ENCODE peak calls at places on chromosomes 6 and 20, in nine cellular contexts. One of them, this sample, is unnamed.

GRCh38 chr20:4853787-4854295 is 132.1 kb downstream of the PRND start:
- DNase-seq in astrocyte of the spinal cord: no peak
- DNase-seq in AG10803: no peak
- DNase-seq in fibroblast of mammary gland: no peak
- DNase-seq in left ventricle myocardium inferior: no peak
- DNase-seq in tibial nerve: no peak
- DNase-seq in OCI-LY7: no peak
- DNase-seq in cardiac fibroblast: no peak
- DNase-seq in AG04450: no peak
- DNase-seq in this sample: no peak

GRCh38 chr20:38113401-38114325 is 51.4 kb downstream of the TGM2 start:
- DNase-seq in astrocyte of the spinal cord: no peak
- DNase-seq in AG10803: no peak
- DNase-seq in AG04450: no peak
- DNase-seq in OCI-LY7: peak
- DNase-seq in left ventricle myocardium inferior: no peak
- DNase-seq in cardiac fibroblast: no peak
- DNase-seq in fibroblast of mammary gland: no peak
- DNase-seq in tibial nerve: no peak
- DNase-seq in this sample: no peak

GRCh38 chr6:82040405-82041221 is 206.9 kb downstream of the IBTK start:
- DNase-seq in cardiac fibroblast: peak
- DNase-seq in left ventricle myocardium inferior: no peak
- DNase-seq in OCI-LY7: peak
- DNase-seq in tibial nerve: peak
- DNase-seq in AG10803: peak
- DNase-seq in fibroblast of mammary gland: peak
- DNase-seq in AG04450: peak
- DNase-seq in astrocyte of the spinal cord: peak
- DNase-seq in this sample: peak

GRCh38 chr6:34239240-34239825 is 2.7 kb downstream of the HMGA1 start:
- DNase-seq in astrocyte of the spinal cord: no peak
- DNase-seq in fibroblast of mammary gland: no peak
- DNase-seq in tibial nerve: no peak
- DNase-seq in OCI-LY7: no peak
- DNase-seq in cardiac fibroblast: no peak
- DNase-seq in left ventricle myocardium inferior: no peak
- DNase-seq in AG10803: no peak
- DNase-seq in AG04450: no peak
- DNase-seq in this sample: no peak

GRCh38 chr6:119183457-119183856 is 105.0 kb upstream of the FAM184A start:
- DNase-seq in AG10803: no peak
- DNase-seq in OCI-LY7: no peak
- DNase-seq in tibial nerve: no peak
- DNase-seq in fibroblast of mammary gland: no peak
- DNase-seq in astrocyte of the spinal cord: no peak
- DNase-seq in cardiac fibroblast: no peak
- DNase-seq in left ventricle myocardium inferior: no peak
- DNase-seq in AG04450: no peak
- DNase-seq in this sample: no peak

GRCh38 chr6:165086746-165087145 is 222.7 kb downstream of the C6orf118 start:
- DNase-seq in tibial nerve: no peak
- DNase-seq in fibroblast of mammary gland: no peak
- DNase-seq in AG04450: no peak
- DNase-seq in OCI-LY7: no peak
- DNase-seq in cardiac fibroblast: no peak
- DNase-seq in astrocyte of the spinal cord: no peak
- DNase-seq in AG10803: no peak
- DNase-seq in left ventricle myocardium inferior: no peak
- DNase-seq in this sample: no peak

GRCh38 chr6:135286962-135287525 is 105.9 kb downstream of the MYB start:
- DNase-seq in AG04450: no peak
- DNase-seq in fibroblast of mammary gland: no peak
- DNase-seq in tibial nerve: no peak
- DNase-seq in left ventricle myocardium inferior: no peak
- DNase-seq in astrocyte of the spinal cord: no peak
- DNase-seq in cardiac fibroblast: no peak
- DNase-seq in OCI-LY7: no peak
- DNase-seq in AG10803: no peak
- DNase-seq in this sample: no peak

GRCh38 chr6:70886661-70887060 is 70.2 kb downstream of the B3GAT2 start:
- DNase-seq in left ventricle myocardium inferior: no peak
- DNase-seq in astrocyte of the spinal cord: no peak
- DNase-seq in OCI-LY7: no peak
- DNase-seq in tibial nerve: no peak
- DNase-seq in AG04450: no peak
- DNase-seq in cardiac fibroblast: no peak
- DNase-seq in AG10803: no peak
- DNase-seq in fibroblast of mammary gland: no peak
- DNase-seq in this sample: no peak

GRCh38 chr6:39366875-39367618 is 44.5 kb upstream of the KCNK16 start:
- DNase-seq in left ventricle myocardium inferior: no peak
- DNase-seq in AG10803: no peak
- DNase-seq in fibroblast of mammary gland: no peak
- DNase-seq in tibial nerve: no peak
- DNase-seq in astrocyte of the spinal cord: peak
- DNase-seq in AG04450: no peak
- DNase-seq in cardiac fibroblast: no peak
- DNase-seq in OCI-LY7: no peak
- DNase-seq in this sample: no peak

GRCh38 chr6:39367661-39368060 is 45.2 kb upstream of the KCNK16 start:
- DNase-seq in astrocyte of the spinal cord: no peak
- DNase-seq in AG04450: no peak
- DNase-seq in cardiac fibroblast: no peak
- DNase-seq in OCI-LY7: no peak
- DNase-seq in AG10803: no peak
- DNase-seq in left ventricle myocardium inferior: no peak
- DNase-seq in tibial nerve: no peak
- DNase-seq in fibroblast of mammary gland: no peak
- DNase-seq in this sample: no peak

GRCh38 chr6:39363280-39363679 is 40.8 kb upstream of the KCNK16 start:
- DNase-seq in tibial nerve: no peak
- DNase-seq in OCI-LY7: no peak
- DNase-seq in cardiac fibroblast: no peak
- DNase-seq in AG04450: no peak
- DNase-seq in astrocyte of the spinal cord: no peak
- DNase-seq in left ventricle myocardium inferior: no peak
- DNase-seq in AG10803: no peak
- DNase-seq in fibroblast of mammary gland: no peak
- DNase-seq in this sample: no peak

GRCh38 chr6:39362487-39362865 is 40.0 kb upstream of the KCNK16 start:
- DNase-seq in astrocyte of the spinal cord: no peak
- DNase-seq in tibial nerve: no peak
- DNase-seq in AG04450: no peak
- DNase-seq in left ventricle myocardium inferior: no peak
- DNase-seq in fibroblast of mammary gland: no peak
- DNase-seq in OCI-LY7: no peak
- DNase-seq in AG10803: peak
- DNase-seq in cardiac fibroblast: peak
- DNase-seq in this sample: no peak

GRCh38 chr6:39365281-39366074 is 43.0 kb upstream of the KCNK16 start:
- DNase-seq in OCI-LY7: no peak
- DNase-seq in fibroblast of mammary gland: peak
- DNase-seq in AG04450: no peak
- DNase-seq in left ventricle myocardium inferior: no peak
- DNase-seq in astrocyte of the spinal cord: peak
- DNase-seq in AG10803: peak
- DNase-seq in cardiac fibroblast: peak
- DNase-seq in tibial nerve: no peak
- DNase-seq in this sample: no peak
- H3K4me3 ChIP-seq in OCI-LY7: no peak
- H3K4me3 ChIP-seq in fibroblast of mammary gland: no peak
- H3K4me3 ChIP-seq in AG04450: no peak
- H3K4me3 ChIP-seq in left ventricle myocardium inferior: no peak
- H3K4me3 ChIP-seq in astrocyte of the spinal cord: no peak
- H3K4me3 ChIP-seq in AG10803: no peak
- H3K4me3 ChIP-seq in cardiac fibroblast: no peak
- H3K4me3 ChIP-seq in tibial nerve: no peak
- H3K4me3 ChIP-seq in this sample: no peak

DNA sequence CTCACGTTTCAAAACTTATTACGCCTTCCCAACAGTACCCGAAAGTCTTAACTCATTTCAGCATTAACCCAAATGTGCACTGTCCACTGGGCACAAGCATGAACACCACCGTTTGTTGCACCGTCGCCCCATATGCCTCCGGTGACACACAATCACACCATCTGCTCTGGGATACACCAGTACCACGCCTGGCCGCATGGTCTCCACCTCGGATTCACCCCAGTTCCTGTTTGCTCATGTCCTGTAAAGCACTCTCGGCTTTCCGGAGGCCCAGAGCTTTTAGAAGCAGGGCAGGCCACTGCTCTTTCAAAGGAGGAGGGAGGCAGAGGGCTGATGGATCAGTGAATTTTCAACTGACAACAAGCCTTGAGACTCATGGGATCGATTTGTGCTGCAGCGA is 1570.0 kb upstream of the DEFB115 start:
- DNase-seq in AG10803: no peak
- DNase-seq in tibial nerve: no peak
- DNase-seq in cardiac fibroblast: no peak
- DNase-seq in AG04450: no peak
- DNase-seq in astrocyte of the spinal cord: no peak
- DNase-seq in OCI-LY7: no peak
- DNase-seq in left ventricle myocardium inferior: no peak
- DNase-seq in fibroblast of mammary gland: no peak
- DNase-seq in this sample: no peak
- H3K4me3 ChIP-seq in AG10803: no peak
- H3K4me3 ChIP-seq in tibial nerve: no peak
- H3K4me3 ChIP-seq in cardiac fibroblast: no peak
- H3K4me3 ChIP-seq in AG04450: no peak
- H3K4me3 ChIP-seq in astrocyte of the spinal cord: no peak
- H3K4me3 ChIP-seq in OCI-LY7: no peak
- H3K4me3 ChIP-seq in left ventricle myocardium inferior: no peak
- H3K4me3 ChIP-seq in fibroblast of mammary gland: no peak
- H3K4me3 ChIP-seq in this sample: no peak

GRCh38 chr6:105453968-105454367 is 51.1 kb upstream of the PREP start:
- DNase-seq in cardiac fibroblast: no peak
- DNase-seq in fibroblast of mammary gland: no peak
- DNase-seq in OCI-LY7: no peak
- DNase-seq in left ventricle myocardium inferior: no peak
- DNase-seq in tibial nerve: no peak
- DNase-seq in AG04450: no peak
- DNase-seq in AG10803: peak
- DNase-seq in astrocyte of the spinal cord: no peak
- DNase-seq in this sample: no peak

GRCh38 chr6:105458061-105458460 is 55.2 kb upstream of the PREP start:
- DNase-seq in cardiac fibroblast: no peak
- DNase-seq in left ventricle myocardium inferior: no peak
- DNase-seq in OCI-LY7: no peak
- DNase-seq in tibial nerve: no peak
- DNase-seq in fibroblast of mammary gland: no peak
- DNase-seq in AG10803: no peak
- DNase-seq in AG04450: no peak
- DNase-seq in astrocyte of the spinal cord: no peak
- DNase-seq in this sample: no peak

GRCh38 chr6:105452376-105452775 is 49.5 kb upstream of the PREP start:
- DNase-seq in AG04450: no peak
- DNase-seq in fibroblast of mammary gland: no peak
- DNase-seq in OCI-LY7: peak
- DNase-seq in left ventricle myocardium inferior: no peak
- DNase-seq in AG10803: no peak
- DNase-seq in tibial nerve: no peak
- DNase-seq in cardiac fibroblast: no peak
- DNase-seq in astrocyte of the spinal cord: no peak
- DNase-seq in this sample: no peak

GRCh38 chr6:105449756-105450390 is 47.0 kb upstream of the PREP start:
- DNase-seq in tibial nerve: no peak
- DNase-seq in AG04450: no peak
- DNase-seq in left ventricle myocardium inferior: no peak
- DNase-seq in cardiac fibroblast: no peak
- DNase-seq in OCI-LY7: no peak
- DNase-seq in AG10803: peak
- DNase-seq in astrocyte of the spinal cord: peak
- DNase-seq in fibroblast of mammary gland: no peak
- DNase-seq in this sample: no peak

DNA sequence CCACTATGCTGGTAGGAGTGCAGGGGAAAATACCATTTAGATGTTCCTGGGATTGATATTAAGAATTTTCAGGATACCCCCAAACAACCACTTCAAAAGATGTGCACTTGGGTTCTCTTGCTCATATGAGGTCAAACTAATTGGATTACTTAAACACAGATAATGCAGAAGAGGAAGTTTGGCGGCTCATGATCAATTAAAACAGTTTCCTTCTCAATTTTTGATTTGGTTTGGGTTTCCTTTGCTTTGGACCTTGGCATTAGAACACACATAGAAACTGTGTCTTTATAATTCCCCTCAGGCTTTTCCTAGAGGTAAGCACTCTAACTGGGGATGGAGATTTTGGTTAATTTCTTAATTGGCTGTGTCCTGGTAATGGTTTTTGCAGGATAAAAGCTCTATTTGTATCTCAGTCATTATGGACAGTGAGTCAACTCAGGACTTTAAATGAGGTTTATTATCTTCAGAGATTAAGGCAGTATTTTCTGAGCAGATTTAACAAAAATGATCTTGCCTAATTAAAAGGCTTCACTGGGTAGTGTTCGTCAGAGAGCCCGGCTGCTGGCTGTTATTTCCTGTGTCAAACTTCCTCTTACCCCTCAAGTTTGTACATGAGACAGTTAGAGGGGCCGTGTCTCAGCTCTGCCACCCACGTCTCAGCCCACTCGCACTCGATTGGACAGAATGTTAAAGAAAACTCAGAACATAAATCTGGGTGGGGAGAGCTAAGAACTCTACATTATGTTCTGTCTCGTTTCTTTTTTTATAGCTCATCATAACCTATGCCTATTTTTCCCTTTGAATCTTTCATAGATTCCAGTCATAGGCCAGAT is 50.3 kb upstream of the PREP start:
- DNase-seq in fibroblast of mammary gland: no peak
- DNase-seq in AG04450: no peak
- DNase-seq in cardiac fibroblast: no peak
- DNase-seq in AG10803: no peak
- DNase-seq in astrocyte of the spinal cord: no peak
- DNase-seq in left ventricle myocardium inferior: no peak
- DNase-seq in OCI-LY7: peak
- DNase-seq in tibial nerve: no peak
- DNase-seq in this sample: peak
- H3K4me3 ChIP-seq in fibroblast of mammary gland: no peak
- H3K4me3 ChIP-seq in AG04450: no peak
- H3K4me3 ChIP-seq in cardiac fibroblast: no peak
- H3K4me3 ChIP-seq in AG10803: no peak
- H3K4me3 ChIP-seq in astrocyte of the spinal cord: no peak
- H3K4me3 ChIP-seq in left ventricle myocardium inferior: no peak
- H3K4me3 ChIP-seq in OCI-LY7: no peak
- H3K4me3 ChIP-seq in tibial nerve: no peak
- H3K4me3 ChIP-seq in this sample: no peak

DNA sequence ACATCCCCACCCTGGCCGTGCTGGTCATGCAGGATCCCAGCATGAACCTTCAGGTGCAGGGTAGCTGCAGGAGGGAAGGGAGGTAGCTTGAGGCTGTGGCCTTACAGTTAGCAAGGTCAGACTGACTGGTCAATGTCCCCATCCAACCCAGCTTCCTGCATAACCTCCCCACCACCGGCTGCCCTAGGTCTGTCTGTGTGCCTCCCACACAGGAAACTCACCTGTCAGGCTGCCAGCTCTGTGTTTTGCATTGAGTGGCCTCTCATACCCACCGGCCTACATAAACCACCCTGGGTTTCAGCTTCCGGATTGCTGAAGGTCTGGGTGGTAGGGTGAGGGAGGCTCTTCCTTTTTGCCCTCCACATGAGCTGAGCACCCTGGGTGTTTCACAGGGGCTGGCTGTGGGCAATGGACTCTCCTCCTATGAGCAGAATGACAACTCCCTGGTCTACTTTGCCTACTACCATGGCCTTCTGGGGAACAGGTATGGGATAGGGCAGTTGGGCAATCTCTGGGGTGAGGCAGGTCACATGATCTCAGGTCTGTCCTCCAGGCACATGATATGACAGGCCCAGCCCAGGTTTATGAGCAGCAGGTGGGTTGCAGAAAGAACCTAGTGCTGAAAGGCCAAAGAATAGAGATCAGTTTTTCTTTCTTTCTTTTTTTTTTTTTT is 1.8 kb downstream of the CTSA start:
- DNase-seq in AG10803: no peak
- DNase-seq in OCI-LY7: no peak
- DNase-seq in left ventricle myocardium inferior: no peak
- DNase-seq in astrocyte of the spinal cord: no peak
- DNase-seq in fibroblast of mammary gland: no peak
- DNase-seq in AG04450: no peak
- DNase-seq in cardiac fibroblast: no peak
- DNase-seq in tibial nerve: no peak
- DNase-seq in this sample: no peak
- H3K4me3 ChIP-seq in AG10803: no peak
- H3K4me3 ChIP-seq in OCI-LY7: no peak
- H3K4me3 ChIP-seq in left ventricle myocardium inferior: peak
- H3K4me3 ChIP-seq in astrocyte of the spinal cord: no peak
- H3K4me3 ChIP-seq in fibroblast of mammary gland: no peak
- H3K4me3 ChIP-seq in AG04450: peak
- H3K4me3 ChIP-seq in cardiac fibroblast: peak
- H3K4me3 ChIP-seq in tibial nerve: no peak
- H3K4me3 ChIP-seq in this sample: no peak